ENCODE peak calls at places on chromosomes 7 and 10, in four cellular contexts. K is cardiac fibroblast, N is frontal cortex, J is fibroblast of lung. O is an unnamed sample.

GRCh38 chr10:101829561-101830315 is 11.5 kb upstream of the OGA start:
- DNase-seq in K (peak; percentile 36), N (no peak), J (no peak), O (no peak)

GRCh38 chr10:103855424-103855823 is at the start of gene SH3PXD2A:
- DNase-seq in K (peak; percentile 33), N (peak; percentile 76), J (peak; percentile 34), O (no peak)

GRCh38 chr7:137667633-137668387 is 179.0 kb downstream of the DGKI start:
- DNase-seq in K (peak; percentile 75), N (no peak), J (peak; percentile 52), O (no peak)

GRCh38 chr7:65953321-65953720 is 28.7 kb downstream of the GUSB start:
- DNase-seq in K (no peak), N (no peak), J (no peak), O (no peak)

GRCh38 chr7:6430271-6430940 is 17.3 kb downstream of the DAGLB start:
- DNase-seq in K (peak; percentile 66), N (no peak), J (peak; percentile 65), O (no peak)

GRCh38 chr7:123401295-123401694 is 133.1 kb downstream of the IQUB start:
- DNase-seq in K (no peak), N (no peak), J (no peak), O (no peak)

GRCh38 chr7:154729056-154729455 is 273.9 kb downstream of the PAXIP1 start:
- DNase-seq in K (no peak), N (no peak), J (no peak), O (no peak)

GRCh38 chr10:52486840-52487611 is 172.9 kb downstream of the DKK1 start:
- DNase-seq in K (peak; percentile 75), N (no peak), J (peak; percentile 81), O (no peak)

GRCh38 chr7:77626515-77627306 is 69.5 kb upstream of the RSBN1L start:
- DNase-seq in K (no peak), N (no peak), J (peak; percentile 53), O (no peak)

GRCh38 chr7:106022193-106022821 is 59.2 kb downstream of the CDHR3 start:
- DNase-seq in K (no peak), N (no peak), J (no peak), O (no peak)

GRCh38 chr7:131591674-131592328 is 35.4 kb upstream of the PODXL start:
- DNase-seq in K (no peak), N (no peak), J (no peak), O (no peak)

GRCh38 chr10:79073784-79074432 is 5.1 kb downstream of the ZMIZ1 start:
- DNase-seq in K (no peak), N (no peak), J (peak; percentile 62), O (no peak)

GRCh38 chr10:83373659-83374058 is 765.6 kb upstream of the GHITM start:
- DNase-seq in K (peak; percentile 48), N (no peak), J (no peak), O (peak; percentile 9)